ENCODE peak calls at places on chromosomes 16 and 17, in seven cellular contexts. E, I, W, K, Q, Z and R are unnamed samples.
A peak's percentile ranks its signal among the peaks of the same experiment; 100 is the strongest.

GRCh38 chr16:50280932-50281331 is 14.6 kb downstream of the ADCY7 start:
- DNase-seq in Q (no peak), Z (no peak), E (no peak), K (no peak), W (no peak), I (peak; percentile 5), R (no peak)

GRCh38 chr17:7885357-7886226 is 3.0 kb upstream of the CHD3 start:
- DNase-seq in Q (peak; percentile 73), E (peak; percentile 36), W (peak; percentile 43), I (peak; percentile 77), Z (no peak), K (peak; percentile 26), R (peak; percentile 62)

GRCh38 chr17:38333635-38334295 is 10.0 kb downstream of the GPR179 start:
- DNase-seq in K (peak; percentile 38), E (no peak), Z (no peak), Q (peak; percentile 59), I (peak; percentile 82), W (no peak), R (no peak)

GRCh38 chr17:77343031-77343866 is 202.5 kb downstream of the SEC14L1 start:
- DNase-seq in E (no peak), Q (no peak), I (no peak), Z (no peak), K (no peak), W (no peak), R (no peak)

GRCh38 chr17:77862890-77863813 is 95.4 kb upstream of the TNRC6C start:
- DNase-seq in K (no peak), Z (no peak), E (no peak), I (no peak), Q (no peak), W (no peak), R (no peak)

GRCh38 chr16:2970563-2970962 is 1.4 kb downstream of the PAQR4 start:
- DNase-seq in Z (no peak), I (peak; percentile 64), W (no peak), E (no peak), Q (no peak), K (no peak), R (no peak)

GRCh38 chr16:86120201-86120981 is 221.4 kb downstream of the IRF8 start:
- DNase-seq in I (no peak), K (no peak), W (no peak), Q (no peak), Z (no peak), E (no peak), R (no peak)

GRCh38 chr16:81738831-81739496 is 40.1 kb upstream of the PLCG2 start:
- DNase-seq in E (no peak), Q (no peak), W (peak; percentile 38), Z (peak; percentile 49), I (no peak), K (no peak), R (no peak)

GRCh38 chr16:53142823-53143568 is 88.2 kb downstream of the CHD9 start:
- DNase-seq in E (no peak), W (no peak), I (no peak), Q (no peak), Z (no peak), K (no peak), R (no peak)

GRCh38 chr17:18236494-18236893 is 11.1 kb downstream of the LLGL1 start:
- DNase-seq in K (no peak), Q (no peak), E (no peak), Z (no peak), I (no peak), W (no peak), R (no peak)

GRCh38 chr16:79276506-79276905 is 324.0 kb downstream of the MAF start:
- DNase-seq in I (no peak), K (no peak), W (no peak), Z (no peak), Q (no peak), E (no peak), R (no peak)

GRCh38 chr17:79174905-79175856 is 100.6 kb downstream of the ENGASE start:
- DNase-seq in W (no peak), Q (no peak), K (no peak), I (no peak), E (no peak), Z (no peak), R (no peak)

GRCh38 chr17:78759203-78759968 is 22.7 kb downstream of the CYTH1 start:
- DNase-seq in Z (no peak), W (peak; percentile 78), E (no peak), I (no peak), Q (no peak), K (peak; percentile 70), R (no peak)

GRCh38 chr17:74457146-74457819 is 9.2 kb upstream of the CD300A start:
- DNase-seq in K (peak; percentile 69), E (peak; percentile 54), Z (peak; percentile 33), I (peak; percentile 90), W (peak; percentile 84), Q (peak; percentile 82), R (peak; percentile 20)